ENCODE peak calls at places on chromosomes 12 and 14, in six cellular contexts. G, C, P, X, J and Y are unnamed samples.

GRCh38 chr12:77734489-77734888 is 96.2 kb upstream of the NAV3 start:
- DNase-seq in G (no peak), C (peak; percentile 38), P (peak; percentile 68), X (no peak), J (no peak), Y (no peak)

GRCh38 chr12:65818454-65819382 is 5.6 kb upstream of the HMGA2 start:
- DNase-seq in G (no peak), C (peak; percentile 65), P (no peak), X (no peak), J (no peak), Y (no peak)

GRCh38 chr12:52657305-52657902 is 5.4 kb upstream of the KRT2 start:
- DNase-seq in G (no peak), C (no peak), P (no peak), X (no peak), J (no peak), Y (peak; percentile 5)

GRCh38 chr12:64733857-64734256 is 25.3 kb downstream of the GNS start:
- DNase-seq in G (no peak), C (no peak), P (no peak), X (no peak), J (no peak), Y (no peak)

GRCh38 chr14:86296173-86296572 is 766.2 kb downstream of the FLRT2 start:
- DNase-seq in G (no peak), C (peak; percentile 80), P (peak; percentile 43), X (no peak), J (no peak), Y (no peak)

GRCh38 chr14:31070431-31070830 is 44.3 kb upstream of the STRN3 start:
- DNase-seq in G (no peak), C (peak; percentile 93), P (peak; percentile 86), X (peak; percentile 71), J (no peak), Y (no peak)

GRCh38 chr12:20214286-20214685 is 154.1 kb upstream of the PDE3A start:
- DNase-seq in G (no peak), C (peak; percentile 48), P (peak; percentile 55), X (no peak), J (no peak), Y (no peak)

GRCh38 chr14:88765130-88765529 is 27.6 kb downstream of the EML5 start:
- DNase-seq in G (no peak), C (peak; percentile 82), P (no peak), X (no peak), J (peak; percentile 2), Y (no peak)

GRCh38 chr14:93778453-93778852 is 9.8 kb downstream of the PRIMA1 start:
- DNase-seq in G (no peak), C (no peak), P (no peak), X (no peak), J (no peak), Y (no peak)

GRCh38 chr14:90721619-90722305 is 94.5 kb downstream of the TTC7B start:
- DNase-seq in G (no peak), C (peak; percentile 68), P (peak; percentile 56), X (no peak), J (no peak), Y (no peak)

GRCh38 chr12:107884769-107885694 is 110.5 kb downstream of the ASCL4 start:
- DNase-seq in G (peak; percentile 65), C (peak; percentile 49), P (peak; percentile 49), X (peak; percentile 31), J (no peak), Y (peak; percentile 76)

GRCh38 chr12:8970432-8970831 is 18.9 kb upstream of the KLRG1 start:
- DNase-seq in G (no peak), C (no peak), P (no peak), X (no peak), J (no peak), Y (no peak)

GRCh38 chr14:34650786-34651584 is 21.0 kb upstream of the SNX6 start:
- DNase-seq in G (no peak), C (peak; percentile 100), P (peak; percentile 99), X (peak; percentile 64), J (no peak), Y (no peak)

GRCh38 chr14:90773196-90773486 is 43.1 kb downstream of the TTC7B start:
- DNase-seq in G (no peak), C (no peak), P (no peak), X (no peak), J (no peak), Y (no peak)

GRCh38 chr12:124518051-124518932 is 49.1 kb downstream of the NCOR2 start:
- DNase-seq in G (peak; percentile 75), C (peak; percentile 99), P (peak; percentile 100), X (no peak), J (no peak), Y (no peak)

GRCh38 chr12:7122876-7123769 is 5.6 kb downstream of the RBP5 start:
- DNase-seq in G (no peak), C (no peak), P (no peak), X (no peak), J (no peak), Y (no peak)

GRCh38 chr14:99272669-99273024 is 650 bp upstream of the BCL11B start:
- DNase-seq in G (no peak), C (no peak), P (no peak), X (no peak), J (no peak), Y (no peak)

GRCh38 chr14:29927596-29928341 is at the start of gene PRKD1:
- DNase-seq in G (peak; percentile 57), C (peak; percentile 62), P (peak; percentile 76), X (no peak), J (no peak), Y (peak; percentile 65)

GRCh38 chr14:35052637-35053036 is 6.6 kb downstream of the FAM177A1 start:
- DNase-seq in G (no peak), C (no peak), P (no peak), X (no peak), J (no peak), Y (no peak)

GRCh38 chr12:107511292-107511691 is 174.3 kb upstream of the PWP1 start:
- DNase-seq in G (no peak), C (peak; percentile 38), P (no peak), X (no peak), J (no peak), Y (no peak)

GRCh38 chr12:117236456-117237001 is 46.3 kb upstream of the FBXO21 start:
- DNase-seq in G (peak; percentile 86), C (peak; percentile 17), P (peak; percentile 37), X (peak; percentile 63), J (peak; percentile 88), Y (peak; percentile 96)

DNA sequence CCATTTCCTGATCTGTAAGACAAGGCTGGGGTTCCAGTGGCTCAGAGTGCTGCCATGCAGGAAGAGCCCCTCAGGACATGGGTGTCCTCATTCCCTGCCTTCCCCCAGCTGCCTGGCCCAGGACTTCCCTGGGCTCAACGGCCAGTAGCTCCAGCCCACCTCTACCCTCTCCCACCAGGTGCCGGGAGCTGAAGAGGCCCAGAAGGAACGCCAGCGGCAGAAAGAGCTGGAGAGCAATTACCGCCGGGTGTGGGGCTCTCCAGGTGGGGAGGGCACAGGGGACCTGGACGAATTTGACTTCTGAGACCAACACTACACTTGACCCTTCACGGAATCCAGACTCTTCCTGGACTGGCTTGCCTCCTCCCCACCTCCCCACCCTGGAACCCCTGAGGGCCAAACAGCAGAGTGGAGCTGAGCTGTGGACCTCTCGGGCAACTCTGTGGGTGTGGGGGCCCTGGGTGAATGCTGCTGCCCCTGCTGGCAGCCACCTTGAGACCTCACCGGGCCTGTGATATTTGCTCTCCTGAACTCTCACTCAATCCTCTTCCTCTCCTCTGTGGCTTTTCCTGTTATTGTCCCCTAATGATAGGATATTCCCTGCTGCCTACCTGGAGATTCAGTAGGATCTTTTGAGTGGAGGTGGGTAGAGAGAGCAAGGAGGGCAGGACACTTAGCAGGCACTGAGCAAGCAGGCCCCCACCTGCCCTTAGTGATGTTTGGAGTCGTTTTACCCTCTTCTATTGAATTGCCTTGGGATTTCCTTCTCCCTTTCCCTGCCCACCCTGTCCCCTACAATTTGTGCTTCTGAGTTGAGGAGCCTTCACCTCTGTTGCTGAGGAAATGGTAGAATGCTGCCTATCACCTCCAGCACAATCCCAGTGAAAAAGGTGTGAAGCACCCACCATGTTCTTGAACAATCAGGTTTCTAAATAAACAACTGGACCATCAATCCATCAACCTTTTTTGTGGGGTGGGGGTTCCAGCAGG is 17.6 kb downstream of the AGAP2 start:
- DNase-seq in G (no peak), C (no peak), P (no peak), X (no peak), J (no peak), Y (no peak)
- H3K9ac ChIP-seq in G (no peak overlapping the region), C (no peak overlapping the region), P (no peak overlapping the region), X (no peak overlapping the region), J (no peak overlapping the region), Y (no peak overlapping the region)

GRCh38 chr14:76951149-76951548 is 77.4 kb downstream of the IRF2BPL start:
- DNase-seq in G (no peak), C (no peak), P (no peak), X (no peak), J (no peak), Y (no peak)

GRCh38 chr14:76947838-76948184 is 80.7 kb downstream of the IRF2BPL start:
- DNase-seq in G (no peak), C (no peak), P (no peak), X (no peak), J (no peak), Y (no peak)

GRCh38 chr14:76948976-76949375 is 79.5 kb downstream of the IRF2BPL start:
- DNase-seq in G (no peak), C (no peak), P (no peak), X (no peak), J (no peak), Y (no peak)

GRCh38 chr14:76948213-76948947 is 80.1 kb downstream of the IRF2BPL start:
- DNase-seq in G (no peak), C (no peak), P (no peak), X (no peak), J (no peak), Y (no peak)

DNA sequence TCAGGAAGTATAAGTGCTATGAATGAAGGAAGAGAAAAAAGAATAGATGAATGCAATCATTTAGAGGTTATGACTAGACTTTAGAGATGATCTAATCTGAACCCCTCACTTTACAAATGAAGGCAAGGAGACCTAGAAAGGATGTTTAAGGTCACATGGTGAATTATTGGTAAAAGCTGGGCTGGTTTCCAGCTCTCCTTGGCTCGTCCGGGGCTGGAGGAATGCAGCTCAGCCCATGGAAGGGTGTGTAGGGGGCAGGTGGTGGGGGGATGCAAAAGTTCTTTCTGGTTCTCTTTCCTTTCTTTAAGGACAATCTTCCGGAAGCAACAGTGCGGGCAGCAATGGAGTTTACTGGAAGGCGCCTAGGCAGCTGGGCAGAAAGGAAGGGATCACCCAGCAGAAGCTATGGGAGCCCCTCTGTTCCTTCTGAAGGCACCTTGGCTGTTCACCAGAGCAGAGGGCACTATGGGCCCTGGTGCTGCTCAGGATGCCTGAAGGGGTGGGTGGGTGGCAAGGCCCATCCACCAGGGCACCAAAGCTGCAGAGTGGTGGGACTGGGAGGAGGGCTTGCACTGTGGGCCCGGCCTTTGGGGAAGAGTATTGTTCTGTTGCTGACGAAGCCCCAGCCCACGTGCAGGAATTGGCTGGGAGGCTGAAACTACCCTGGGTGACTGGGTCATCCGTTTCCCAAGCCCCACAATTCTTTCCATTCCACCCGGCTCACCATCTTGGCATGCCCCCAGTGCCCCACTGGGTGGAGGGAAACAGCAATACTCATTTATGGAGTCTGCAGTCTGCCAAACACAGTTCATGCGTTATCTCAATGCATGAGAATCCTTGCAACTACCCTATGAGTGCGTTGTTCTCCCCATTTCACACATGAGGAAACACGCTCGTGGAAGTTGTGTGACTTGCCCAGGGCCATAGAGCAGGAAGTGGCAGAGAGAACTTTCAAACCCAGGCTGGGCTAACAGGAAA is 78.2 kb downstream of the IRF2BPL start:
- DNase-seq in G (no peak), C (peak; percentile 44), P (peak; percentile 48), X (no peak), J (no peak), Y (no peak)
- H3K4me2 ChIP-seq in G (no peak overlapping the region), C (no peak overlapping the region), P (no peak overlapping the region), X (no peak overlapping the region), J (no peak overlapping the region), Y (no peak overlapping the region)

GRCh38 chr12:164207-164606 is 49.8 kb downstream of the SLC6A12 start:
- DNase-seq in G (no peak), C (no peak), P (no peak), X (no peak), J (no peak), Y (no peak)
- H4K91ac ChIP-seq in G (no peak overlapping the region), C (no peak overlapping the region), P (no peak overlapping the region), X (no peak overlapping the region), J (no peak overlapping the region), Y (no peak overlapping the region)

GRCh38 chr12:113971392-113971791 is 5.3 kb upstream of the RBM19 start:
- DNase-seq in G (no peak), C (no peak), P (no peak), X (no peak), J (no peak), Y (no peak)
- H3K9ac ChIP-seq in G (no peak overlapping the region), C (no peak overlapping the region), P (no peak overlapping the region), X (no peak overlapping the region), J (no peak overlapping the region), Y (no peak overlapping the region)